ENCODE peak calls at places on chromosomes 5 and 9, in six cellular contexts. A, O, X, P, E and Q are unnamed samples.
A peak's percentile ranks its signal among the peaks of the same experiment; 100 is the strongest.

GRCh38 chr5:126659805-126660483 is 59.2 kb downstream of the PHAX start:
- DNase-seq in A (no peak), O (no peak), X (no peak), P (no peak), E (no peak), Q (no peak)

GRCh38 chr5:81147970-81148571 is 85.1 kb upstream of the CKMT2 start:
- DNase-seq in A (no peak), O (no peak), X (no peak), P (no peak), E (no peak), Q (no peak)

GRCh38 chr5:27234916-27235315 is 196.5 kb upstream of the CDH9 start:
- DNase-seq in A (no peak), O (no peak), X (no peak), P (no peak), E (no peak), Q (no peak)

GRCh38 chr9:12973702-12974101 is 198.9 kb downstream of the LURAP1L start:
- DNase-seq in A (no peak), O (no peak), X (no peak), P (no peak), E (no peak), Q (no peak)

GRCh38 chr9:96453625-96454024 is 3.7 kb downstream of the HABP4 start:
- DNase-seq in A (no peak), O (no peak), X (peak; percentile 69), P (no peak), E (peak; percentile 38), Q (no peak)

GRCh38 chr5:109743770-109744212 is 54.1 kb downstream of the MAN2A1 start:
- DNase-seq in A (no peak), O (no peak), X (peak; percentile 94), P (no peak), E (peak; percentile 82), Q (no peak)

GRCh38 chr5:1718669-1719068 is 81.0 kb downstream of the MRPL36 start:
- DNase-seq in A (no peak), O (no peak), X (no peak), P (no peak), E (no peak), Q (no peak)

GRCh38 chr5:142063878-142064331 is 44.7 kb upstream of the NDFIP1 start:
- DNase-seq in A (no peak), O (peak; percentile 52), X (peak; percentile 55), P (peak; percentile 75), E (peak; percentile 82), Q (peak; percentile 66)